ENCODE peak calls at places on chromosomes 1 and 21, in five cellular contexts. R is SK-MEL-5; G is left ventricle myocardium inferior; T is activated effector memory CD4-positive, alpha-beta T cell treated with anti-CD3 and anti-CD28 coated beads, Interleukin-2, amount 50 U/mL, for 16 hours; W is iPS-NIHi11. M is an unnamed sample.
A peak's percentile ranks its signal among the peaks of the same experiment; 100 is the strongest.

GRCh38 chr1:10621906-10622305 is 147.2 kb downstream of the PEX14 start:
- DNase-seq in T (peak; percentile 24), W (no peak), G (no peak), R (no peak), M (no peak)

GRCh38 chr21:33875026-33875695 is 40.4 kb downstream of the ATP5PO start:
- DNase-seq in T (no peak), R (no peak), G (no peak), W (no peak), M (no peak)

GRCh38 chr1:70143052-70143659 is 62.2 kb downstream of the LRRC40 start:
- DNase-seq in W (no peak), G (no peak), R (peak; percentile 45), T (no peak), M (no peak)

GRCh38 chr1:21220815-21221214 is 44.1 kb upstream of the EIF4G3 start:
- DNase-seq in G (no peak), W (no peak), R (no peak), T (no peak), M (no peak)

GRCh38 chr1:189500777-189501176 is 976.9 kb downstream of the BRINP3 start:
- DNase-seq in R (no peak), W (no peak), T (no peak), G (no peak), M (no peak)

GRCh38 chr1:192878249-192878648 is 69.4 kb downstream of the RGS2 start:
- DNase-seq in W (no peak), T (no peak), G (peak; percentile 24), R (no peak), M (no peak)

GRCh38 chr1:200364121-200364759 is 45.6 kb downstream of the ZNF281 start:
- DNase-seq in W (peak; percentile 34), R (no peak), T (no peak), G (no peak), M (no peak)

GRCh38 chr1:24300971-24301370 is 18.2 kb upstream of the GRHL3 start:
- DNase-seq in T (no peak), R (no peak), G (no peak), W (no peak), M (no peak)

GRCh38 chr21:38438476-38438893 is 59.8 kb downstream of the ERG start:
- DNase-seq in W (peak; percentile 41), T (no peak), R (no peak), G (peak; percentile 67), M (no peak)

GRCh38 chr1:21192284-21192683 is 15.6 kb upstream of the EIF4G3 start:
- DNase-seq in G (no peak), R (no peak), W (no peak), T (no peak), M (no peak)

GRCh38 chr1:21337931-21338567 is 47.8 kb upstream of the ECE1 start:
- DNase-seq in W (no peak), R (no peak), T (no peak), G (peak; percentile 90), M (no peak)

GRCh38 chr1:36988311-36988710 is 46.0 kb downstream of the GRIK3 start:
- DNase-seq in W (no peak), R (no peak), T (no peak), G (peak; percentile 27), M (no peak)

GRCh38 chr1:65425697-65426096 is 5.2 kb downstream of the LEPR start:
- DNase-seq in G (no peak), W (peak; percentile 17), R (no peak), T (no peak), M (no peak)

GRCh38 chr1:11456970-11457369 is 22.0 kb upstream of the DISP3 start:
- DNase-seq in R (no peak), G (no peak), T (no peak), W (no peak), M (no peak)

GRCh38 chr21:35048706-35049617 is at the start of gene RUNX1:
- DNase-seq in R (no peak), W (no peak), T (peak; percentile 90), G (no peak), M (no peak)

GRCh38 chr1:39954261-39954869 is 580 bp upstream of the MFSD2A start:
- DNase-seq in W (no peak), T (no peak), R (no peak), G (no peak), M (no peak)

M was measured in ecto neural progenitor cell.